ENCODE peak calls at places on chromosomes 5 and 9, in ten cellular contexts. S is HuH-7; K is heart right ventricle; W is NCI-H510A treated with DMSO at 0.1 percent for 48 hours; V is mucosa of gallbladder; O is AG09309; C is activated effector memory CD4-positive, alpha-beta T cell treated with anti-CD3 and anti-CD28 coated beads, Interleukin-2, amount 50 U/mL, for 16 hours; J is activated gamma-delta T cell treated with anti-CD3 and anti-CD28 coated beads, Interleukin-2, amount 50 U/mL, for 16 hours; F is endothelial cell; Q is substantia nigra. P is an unnamed sample.

GRCh38 chr5:76790632-76791290 is 28.1 kb upstream of the F2RL1 start:
- DNase-seq in C (no peak), Q (no peak), J (no peak), K (peak), F (peak), O (peak), S (no peak), V (no peak), W (no peak), P (peak)

GRCh38 chr9:19373527-19373926 is 6.5 kb downstream of the RPS6 start:
- DNase-seq in F (no peak), J (no peak), V (no peak), O (no peak), W (no peak), Q (no peak), K (no peak), S (no peak), C (no peak), P (no peak)

GRCh38 chr9:134728801-134729495 is 87.3 kb downstream of the COL5A1 start:
- DNase-seq in J (no peak), S (no peak), Q (no peak), K (no peak), W (no peak), V (no peak), O (no peak), F (no peak), C (no peak), P (no peak)

GRCh38 chr9:13351768-13352386 is 72.4 kb upstream of the MPDZ start:
- DNase-seq in O (peak), K (peak), W (peak), Q (no peak), C (no peak), S (peak), V (peak), F (peak), J (no peak), P (no peak)

GRCh38 chr9:97981828-97982164 is 1.3 kb upstream of the ANP32B start:
- DNase-seq in V (no peak), C (no peak), W (no peak), K (no peak), S (no peak), J (no peak), Q (no peak), O (no peak), F (no peak), P (no peak)

GRCh38 chr9:8649157-8649556 is 849.6 kb upstream of the DMAC1 start:
- DNase-seq in K (no peak), C (no peak), W (no peak), O (no peak), S (no peak), V (no peak), F (no peak), J (no peak), Q (no peak), P (no peak)

GRCh38 chr9:1939926-1940368 is 75.2 kb upstream of the SMARCA2 start:
- DNase-seq in S (peak), C (peak), W (peak), J (no peak), K (no peak), F (peak), O (no peak), V (no peak), Q (peak), P (no peak)

GRCh38 chr5:33261305-33261704 is 179.5 kb upstream of the TARS1 start:
- DNase-seq in F (no peak), W (no peak), K (no peak), C (no peak), Q (no peak), O (peak), V (no peak), S (no peak), J (no peak), P (no peak)

GRCh38 chr9:131180454-131180853 is 55.1 kb downstream of the NUP214 start:
- DNase-seq in Q (no peak), K (no peak), V (peak), F (no peak), C (no peak), S (no peak), J (no peak), O (peak), W (no peak), P (no peak)

GRCh38 chr9:37840560-37841194 is 40.1 kb downstream of the DCAF10 start:
- DNase-seq in C (no peak), W (no peak), Q (no peak), J (no peak), S (no peak), V (no peak), F (no peak), O (peak), K (no peak), P (no peak)

GRCh38 chr5:142973932-142974331 is 203.8 kb downstream of the ARHGAP26 start:
- DNase-seq in K (no peak), V (no peak), S (no peak), F (no peak), J (no peak), C (no peak), W (no peak), Q (no peak), O (no peak), P (no peak)

GRCh38 chr9:135990468-135991429 is 29.6 kb upstream of the UBAC1 start:
- DNase-seq in Q (peak), F (peak), V (no peak), C (peak), W (peak), O (no peak), J (no peak), S (peak), K (peak), P (peak)

GRCh38 chr5:1174122-1174936 is 27.1 kb upstream of the SLC6A19 start:
- DNase-seq in C (peak), K (peak), W (peak), J (peak), F (peak), Q (peak), O (peak), V (peak), S (peak), P (peak)

GRCh38 chr5:172777381-172778222 is 6.6 kb upstream of the DUSP1 start:
- DNase-seq in C (peak), O (no peak), V (peak), K (peak), W (peak), F (no peak), S (no peak), J (peak), Q (no peak), P (peak)

GRCh38 chr5:101937041-101937440 is 359.0 kb downstream of the SLCO4C1 start:
- DNase-seq in W (no peak), S (no peak), V (no peak), K (no peak), F (no peak), O (no peak), C (no peak), Q (no peak), J (no peak), P (no peak)

GRCh38 chr5:66717455-66718373 is 121.5 kb downstream of the MAST4 start:
- DNase-seq in F (no peak), J (no peak), C (no peak), W (no peak), K (peak), O (no peak), V (no peak), Q (no peak), S (no peak), P (no peak)

GRCh38 chr5:42274913-42275312 is 148.3 kb upstream of the GHR start:
- DNase-seq in Q (no peak), W (no peak), C (no peak), V (no peak), S (no peak), K (no peak), O (no peak), F (no peak), J (no peak), P (no peak)

GRCh38 chr5:148963679-148964078 is 99.2 kb downstream of the SH3TC2 start:
- DNase-seq in S (no peak), C (no peak), Q (no peak), F (no peak), J (no peak), O (no peak), W (no peak), V (no peak), K (no peak), P (no peak)

GRCh38 chr9:114216081-114216480 is 60.7 kb downstream of the COL27A1 start:
- DNase-seq in F (no peak), J (no peak), O (no peak), V (peak), C (no peak), S (no peak), K (peak), W (no peak), Q (peak), P (peak)

GRCh38 chr5:153824909-153825308 is 213.8 kb downstream of the FAM114A2 start:
- DNase-seq in F (no peak), W (no peak), C (no peak), S (no peak), K (no peak), O (no peak), Q (no peak), V (no peak), J (no peak), P (no peak)

GRCh38 chr9:37486616-37487544 is 1.1 kb downstream of the POLR1E start:
- DNase-seq in S (no peak), K (peak), O (peak), Q (peak), C (no peak), J (no peak), V (no peak), F (no peak), W (peak), P (peak)

GRCh38 chr9:68970150-68970549 is 43.8 kb downstream of the PRKACG start:
- DNase-seq in K (no peak), O (no peak), J (no peak), W (no peak), V (no peak), S (no peak), F (no peak), C (no peak), Q (no peak), P (no peak)

GRCh38 chr5:178434851-178435250 is 155.3 kb downstream of the COL23A1 start:
- DNase-seq in C (no peak), O (no peak), V (no peak), S (no peak), W (no peak), J (no peak), K (peak), Q (peak), F (no peak), P (peak)

GRCh38 chr9:79719989-79720388 is 148.2 kb downstream of the TLE4 start:
- DNase-seq in Q (no peak), V (no peak), C (no peak), W (no peak), J (no peak), K (no peak), S (no peak), O (no peak), F (no peak), P (no peak)

GRCh38 chr9:114223564-114224246 is 68.4 kb downstream of the COL27A1 start:
- DNase-seq in C (no peak), O (no peak), F (no peak), J (no peak), V (no peak), W (no peak), K (no peak), S (peak), Q (no peak), P (no peak)

GRCh38 chr5:160198886-160199409 is 30.4 kb upstream of the FABP6 start:
- DNase-seq in V (peak), Q (no peak), S (no peak), W (peak), J (no peak), K (no peak), O (no peak), C (no peak), F (peak), P (no peak)

GRCh38 chr5:149372041-149372805 is 6.9 kb downstream of the IL17B start:
- DNase-seq in F (no peak), W (no peak), V (no peak), J (no peak), C (no peak), O (no peak), K (no peak), S (no peak), Q (no peak), P (no peak)

GRCh38 chr9:126151031-126151670 is 175.5 kb upstream of the MVB12B start:
- DNase-seq in F (no peak), O (no peak), C (peak), S (no peak), J (no peak), K (no peak), Q (no peak), V (no peak), W (peak), P (no peak)

GRCh38 chr5:150073677-150074076 is 12.7 kb downstream of the CSF1R start:
- DNase-seq in F (no peak), C (no peak), W (no peak), V (no peak), Q (no peak), K (no peak), S (no peak), J (no peak), O (no peak), P (no peak)

GRCh38 chr5:132426525-132427138 is 57.1 kb downstream of the SLC22A5 start:
- DNase-seq in F (no peak), K (peak), J (peak), C (peak), S (peak), O (peak), W (peak), Q (peak), V (peak), P (peak)

GRCh38 chr9:93976081-93976480 is 20.9 kb upstream of the BARX1 start:
- DNase-seq in J (no peak), O (no peak), Q (no peak), W (no peak), F (no peak), C (no peak), K (no peak), S (no peak), V (no peak), P (no peak)

GRCh38 chr9:136353757-136354488 is 9.6 kb downstream of the DNLZ start:
- DNase-seq in C (no peak), O (no peak), S (no peak), F (no peak), W (no peak), Q (no peak), K (no peak), J (no peak), V (no peak), P (no peak)

GRCh38 chr9:89154651-89155336 is 23.8 kb downstream of the SHC3 start:
- DNase-seq in C (no peak), O (peak), Q (no peak), S (no peak), W (no peak), V (no peak), K (no peak), J (no peak), F (no peak), P (no peak)

P was measured in left cardiac atrium.